ENCODE peak calls at places on chromosome 20, in six cellular contexts. E is DND-41; V is CD14-positive monocyte; Q is hepatocyte; D is CD8-positive, alpha-beta T cell; Z is Panc1. K is an unnamed sample.

GRCh38 chr20:23875606-23876237 is 3.8 kb downstream of the CST5 start:
- DNase-seq in E (peak), V (no peak), Q (no peak), D (no peak), Z (no peak), K (no peak)

GRCh38 chr20:62980970-62981369 is 25.8 kb downstream of the BHLHE23 start:
- DNase-seq in E (peak), V (no peak), Q (no peak), D (peak), Z (no peak), K (peak)

GRCh38 chr20:21373436-21373835 is 23.9 kb downstream of the NKX2-4 start:
- DNase-seq in E (no peak), V (no peak), Q (no peak), D (no peak), Z (no peak), K (no peak)

GRCh38 chr20:8693709-8694108 is 375.2 kb upstream of the PLCB4 start:
- DNase-seq in E (no peak), V (no peak), Q (no peak), D (no peak), Z (no peak), K (no peak)

GRCh38 chr20:44495802-44496481 is 20.3 kb downstream of the TTPAL start:
- DNase-seq in E (no peak), V (no peak), Q (peak), D (no peak), Z (peak), K (peak)

GRCh38 chr20:47727170-47727880 is 58.0 kb downstream of the SULF2 start:
- DNase-seq in E (peak), V (peak), Q (no peak), D (peak), Z (no peak), K (peak)

GRCh38 chr20:19757487-19757972 is 528 bp upstream of the RIN2 start:
- DNase-seq in E (no peak), V (no peak), Q (peak), D (no peak), Z (no peak), K (peak)

GRCh38 chr20:52484438-52484837 is 292.9 kb upstream of the ZFP64 start:
- DNase-seq in E (no peak), V (no peak), Q (no peak), D (no peak), Z (no peak), K (no peak)

GRCh38 chr20:57865266-57865665 is 155.5 kb upstream of the PMEPA1 start:
- DNase-seq in E (no peak), V (no peak), Q (no peak), D (no peak), Z (no peak), K (no peak)

GRCh38 chr20:32450484-32451061 is 92.4 kb downstream of the ASXL1 start:
- DNase-seq in E (no peak), V (no peak), Q (no peak), D (no peak), Z (no peak), K (no peak)

GRCh38 chr20:48209102-48209501 is 423.8 kb upstream of the SULF2 start:
- DNase-seq in E (no peak), V (no peak), Q (no peak), D (no peak), Z (no peak), K (no peak)

GRCh38 chr20:3751664-3752385 is 15.7 kb downstream of the ADISSP start:
- DNase-seq in E (no peak), V (no peak), Q (peak), D (no peak), Z (no peak), K (no peak)

GRCh38 chr20:373171-373890 is 7.2 kb upstream of the TRIB3 start:
- DNase-seq in E (no peak), V (peak), Q (peak), D (no peak), Z (no peak), K (no peak)

GRCh38 chr20:12093062-12093796 is 175.5 kb downstream of the BTBD3 start:
- DNase-seq in E (no peak), V (no peak), Q (no peak), D (no peak), Z (no peak), K (no peak)

GRCh38 chr20:62675156-62675871 is 33.0 kb downstream of the SLCO4A1 start:
- DNase-seq in E (no peak), V (peak), Q (no peak), D (no peak), Z (no peak), K (no peak)

GRCh38 chr20:35004051-35004725 is 48.5 kb downstream of the MYH7B start:
- DNase-seq in E (no peak), V (no peak), Q (no peak), D (no peak), Z (no peak), K (no peak)

GRCh38 chr20:34553366-34553867 is 5.1 kb upstream of the MAP1LC3A start:
- DNase-seq in E (no peak), V (no peak), Q (no peak), D (no peak), Z (no peak), K (no peak)

GRCh38 chr20:25308671-25309394 is 60.9 kb downstream of the PYGB start:
- DNase-seq in E (no peak), V (peak), Q (no peak), D (no peak), Z (no peak), K (peak)

GRCh38 chr20:43803276-43803675 is 76.5 kb upstream of the GTSF1L start:
- DNase-seq in E (no peak), V (no peak), Q (no peak), D (no peak), Z (no peak), K (no peak)

GRCh38 chr20:32977281-32978008 is 26.8 kb downstream of the SUN5 start:
- DNase-seq in E (no peak), V (no peak), Q (no peak), D (no peak), Z (no peak), K (no peak)

GRCh38 chr20:4946585-4947378 is 54.5 kb downstream of the SLC23A2 start:
- DNase-seq in E (no peak), V (no peak), Q (no peak), D (no peak), Z (no peak), K (peak)

GRCh38 chr20:4082406-4083102 is 67.2 kb upstream of the RNF24 start:
- DNase-seq in E (peak), V (peak), Q (peak), D (peak), Z (no peak), K (peak)

GRCh38 chr20:10673831-10674683 is at the start of gene JAG1:
- DNase-seq in E (no peak), V (peak), Q (peak), D (peak), Z (peak), K (peak)

GRCh38 chr20:35616465-35617396 is 1.1 kb downstream of the SPAG4 start:
- DNase-seq in E (no peak), V (peak), Q (peak), D (peak), Z (peak), K (peak)

GRCh38 chr20:53695797-53696527 is 102.3 kb upstream of the ZNF217 start:
- DNase-seq in E (no peak), V (no peak), Q (no peak), D (no peak), Z (no peak), K (no peak)

GRCh38 chr20:25065044-25065624 is 7.2 kb upstream of the ACSS1 start:
- DNase-seq in E (no peak), V (no peak), Q (peak), D (no peak), Z (no peak), K (no peak)

GRCh38 chr20:53343433-53343832 is 250.2 kb downstream of the ZNF217 start:
- DNase-seq in E (no peak), V (no peak), Q (no peak), D (no peak), Z (no peak), K (no peak)

GRCh38 chr20:54497931-54498718 is 22.7 kb downstream of the DOK5 start:
- DNase-seq in E (no peak), V (no peak), Q (no peak), D (no peak), Z (no peak), K (no peak)

GRCh38 chr20:23446505-23446904 is 6.2 kb downstream of the CST11 start:
- DNase-seq in E (no peak), V (no peak), Q (peak), D (no peak), Z (no peak), K (peak)

GRCh38 chr20:8018928-8019177 is 708 bp downstream of the TMX4 start:
- DNase-seq in E (no peak), V (no peak), Q (no peak), D (no peak), Z (peak), K (no peak)

GRCh38 chr20:17461941-17462340 is 69.2 kb downstream of the BFSP1 start:
- DNase-seq in E (no peak), V (no peak), Q (no peak), D (no peak), Z (no peak), K (no peak)

GRCh38 chr20:62804632-62805364 is at the start of gene OGFR:
- DNase-seq in E (peak), V (no peak), Q (peak), D (peak), Z (no peak), K (peak)

GRCh38 chr20:57393321-57394086 is 2.3 kb downstream of the RBM38 start:
- DNase-seq in E (no peak), V (no peak), Q (no peak), D (no peak), Z (no peak), K (no peak)

GRCh38 chr20:62634330-62634967 is 7.9 kb upstream of the SLCO4A1 start:
- DNase-seq in E (no peak), V (no peak), Q (no peak), D (no peak), Z (no peak), K (no peak)

GRCh38 chr20:64039293-64040160 is 3.5 kb downstream of the C20orf204 start:
- DNase-seq in E (no peak), V (no peak), Q (no peak), D (no peak), Z (no peak), K (no peak)
- TF ChIP-seq CTCF in E (no peak), V (no peak), Q (no peak), D (no peak), Z (no peak), K (no peak)

DNA sequence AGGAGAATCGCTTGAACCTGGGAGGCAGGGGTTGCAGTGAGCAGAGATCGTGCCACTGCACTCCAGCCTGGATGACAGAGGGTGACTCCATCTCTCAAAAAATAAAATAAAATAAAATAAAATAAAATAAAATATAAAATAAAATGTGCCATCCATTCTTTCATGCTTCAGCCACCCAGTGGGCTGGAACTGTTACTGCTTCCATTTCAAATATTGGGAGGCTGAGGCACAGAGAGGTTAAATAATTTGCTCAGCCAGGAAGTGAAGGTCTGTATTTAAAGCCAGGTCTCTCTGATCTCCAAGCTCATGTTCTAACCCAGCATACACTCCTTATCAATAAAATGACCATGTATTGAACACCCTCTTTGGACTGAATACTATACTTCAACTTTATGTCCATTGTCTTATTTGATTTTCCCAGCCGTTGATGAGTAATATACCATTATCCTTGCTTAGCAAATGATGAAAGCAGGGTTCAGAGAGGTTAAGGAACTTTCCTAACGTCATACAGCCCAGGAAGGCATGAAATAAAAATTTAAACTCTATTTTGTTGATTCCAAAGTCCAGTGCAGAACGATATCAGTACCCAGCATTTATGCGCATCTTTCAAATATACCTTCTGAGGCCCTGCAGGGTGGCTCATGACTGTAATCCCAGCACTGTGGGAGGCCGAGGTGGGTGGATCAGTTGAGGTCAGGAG is 25.8 kb upstream of the SLC9A8 start:
- DNase-seq in E (no peak), V (no peak), Q (no peak), D (no peak), Z (no peak), K (no peak)
- TF ChIP-seq CTCF in E (no peak), V (peak), Q (peak), D (no peak), Z (no peak), K (no peak)

DNA sequence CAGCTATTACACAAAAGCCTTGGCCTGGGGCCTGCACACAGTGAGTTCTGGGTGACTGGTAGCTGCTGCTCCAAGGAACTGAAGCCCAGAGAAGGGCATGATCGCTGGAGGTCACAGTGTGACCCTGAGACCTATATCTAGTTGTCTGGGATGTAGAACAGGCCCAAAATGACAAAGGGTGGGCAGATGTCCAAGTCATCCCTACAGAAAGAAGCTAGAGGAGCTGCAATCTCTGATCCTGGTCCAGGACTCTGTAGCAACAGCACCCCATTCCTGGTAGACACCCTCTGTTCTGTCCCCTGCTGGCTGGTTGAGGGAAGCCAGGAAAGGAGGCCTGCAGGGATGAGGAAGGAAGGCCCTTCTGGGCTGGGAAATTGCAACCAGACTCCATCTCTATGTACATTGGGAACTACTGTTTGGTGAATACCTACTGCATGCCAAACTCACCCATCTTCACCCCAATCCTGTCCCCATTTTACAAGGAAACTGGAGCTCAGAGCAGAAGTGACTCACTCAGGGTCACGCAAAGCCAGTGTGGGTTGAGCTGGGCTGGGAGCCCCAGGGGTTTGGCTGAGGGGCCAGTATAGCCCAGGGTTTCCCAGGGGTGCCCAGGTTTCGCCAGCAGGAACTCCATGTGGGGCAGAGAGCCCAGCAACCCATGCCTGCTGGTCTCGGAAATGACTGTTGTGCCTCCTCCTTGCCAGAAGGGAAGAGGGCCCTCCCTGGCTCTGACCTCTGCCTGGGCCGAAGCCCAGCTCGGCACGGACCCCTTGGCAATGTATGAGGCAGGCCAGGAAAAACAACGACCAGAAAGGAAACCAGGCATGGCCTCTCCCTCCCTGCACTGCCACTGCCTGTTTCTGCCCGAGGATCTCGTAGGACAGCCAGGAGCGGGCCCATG is 44.9 kb upstream of the TLDC2 start:
- DNase-seq in E (no peak), V (no peak), Q (no peak), D (no peak), Z (no peak), K (no peak)
- TF ChIP-seq CTCF in E (peak), V (no peak), Q (no peak), D (no peak), Z (no peak), K (no peak)

GRCh38 chr20:37899105-37900045 is 3.6 kb upstream of the VSTM2L start:
- DNase-seq in E (no peak), V (no peak), Q (no peak), D (no peak), Z (no peak), K (no peak)

GRCh38 chr20:37894454-37894853 is 8.5 kb upstream of the VSTM2L start:
- DNase-seq in E (no peak), V (no peak), Q (no peak), D (no peak), Z (no peak), K (no peak)

GRCh38 chr20:37893566-37894241 is 9.2 kb upstream of the VSTM2L start:
- DNase-seq in E (no peak), V (no peak), Q (no peak), D (no peak), Z (no peak), K (no peak)

GRCh38 chr20:37898301-37899104 is 4.4 kb upstream of the VSTM2L start:
- DNase-seq in E (no peak), V (no peak), Q (no peak), D (no peak), Z (no peak), K (no peak)

DNA sequence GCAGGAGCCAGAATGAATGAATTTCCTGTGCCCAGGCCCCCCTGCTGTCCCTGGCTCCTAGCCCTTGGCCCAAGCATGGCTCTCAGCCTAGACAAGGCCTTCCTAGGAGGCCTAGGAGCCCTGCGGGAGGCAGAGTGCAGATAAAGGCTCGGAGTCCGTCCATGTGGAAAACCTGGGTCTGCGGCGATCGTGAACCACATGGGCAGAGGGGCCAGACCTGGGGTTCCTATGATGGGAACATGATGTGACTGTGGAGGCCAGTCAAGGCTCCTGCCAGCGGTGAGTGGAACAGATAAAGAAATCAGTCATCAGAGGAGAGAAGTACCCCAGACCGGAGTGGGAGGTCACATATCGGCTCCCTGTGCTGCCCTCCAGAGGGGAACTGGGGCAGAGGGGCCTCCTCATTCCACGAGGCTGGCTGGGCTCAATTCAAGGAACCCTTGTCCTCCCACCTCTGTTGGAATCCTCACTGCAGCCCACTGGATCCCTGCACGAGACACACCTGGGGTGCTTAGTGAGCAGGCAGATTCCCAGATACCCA is 5.8 kb upstream of the VSTM2L start:
- DNase-seq in E (no peak), V (no peak), Q (no peak), D (no peak), Z (no peak), K (no peak)
- TF ChIP-seq CTCF in E (peak), V (no peak), Q (peak), D (no peak), Z (no peak), K (peak)